ENCODE peak calls at places on chromosome 22, in six cellular contexts. V is heart left ventricle, N is IMR-90, W is K562, P is tibial nerve, H is transverse colon. R is an unnamed sample.

GRCh38 chr22:17981497-17981896 is 42.9 kb downstream of the MICAL3 start:
- DNase-seq in V (no peak), N (no peak), W (no peak), P (no peak), H (no peak), R (no peak)

GRCh38 chr22:50105529-50106100 is 15.8 kb downstream of the MOV10L1 start:
- DNase-seq in V (no peak), N (peak; percentile 64), W (peak; percentile 38), P (no peak), H (no peak), R (peak; percentile 48)

GRCh38 chr22:37244114-37244921 is at the start of gene RAC2:
- DNase-seq in V (peak; percentile 77), N (peak; percentile 57), W (peak; percentile 77), P (no peak), H (peak; percentile 92), R (peak; percentile 58)

GRCh38 chr22:50085211-50085999 is at the start of gene MLC1:
- DNase-seq in V (no peak), N (peak; percentile 25), W (peak; percentile 51), P (no peak), H (no peak), R (peak; percentile 28)

GRCh38 chr22:42642801-42643631 is 2.6 kb upstream of the ATP5MGL start:
- DNase-seq in V (no peak), N (no peak), W (peak; percentile 33), P (no peak), H (no peak), R (no peak)

GRCh38 chr22:39225591-39225990 is 19.2 kb downstream of the PDGFB start:
- DNase-seq in V (no peak), N (no peak), W (no peak), P (no peak), H (no peak), R (no peak)

GRCh38 chr22:42770941-42771647 is 50.4 kb upstream of the A4GALT start:
- DNase-seq in V (no peak), N (no peak), W (no peak), P (no peak), H (no peak), R (no peak)

GRCh38 chr22:36415415-36416168 is 27.8 kb upstream of the MYH9 start:
- DNase-seq in V (no peak), N (no peak), W (no peak), P (no peak), H (no peak), R (no peak)

GRCh38 chr22:17368727-17369552 is at the start of gene CECR2:
- DNase-seq in V (peak; percentile 58), N (no peak), W (peak; percentile 61), P (no peak), H (peak; percentile 21), R (no peak)

GRCh38 chr22:27133951-27134664 is 476.7 kb downstream of the MIAT start:
- DNase-seq in V (no peak), N (peak; percentile 86), W (peak; percentile 47), P (no peak), H (peak; percentile 21), R (peak; percentile 91)

GRCh38 chr22:37544955-37545702 is 15.2 kb upstream of the CDC42EP1 start:
- DNase-seq in V (peak; percentile 78), N (peak; percentile 58), W (peak; percentile 72), P (no peak), H (peak; percentile 88), R (peak; percentile 70)

GRCh38 chr22:22704156-22704946 is 59.9 kb downstream of the GGTLC2 start:
- DNase-seq in V (no peak), N (no peak), W (no peak), P (no peak), H (no peak), R (no peak)

GRCh38 chr22:23786261-23786710 is 480 bp upstream of the SMARCB1 start:
- DNase-seq in V (no peak), N (no peak), W (no peak), P (no peak), H (no peak), R (peak; percentile 17)

GRCh38 chr22:38353142-38353629 is 36.0 kb upstream of the CSNK1E start:
- DNase-seq in V (peak; percentile 69), N (peak; percentile 27), W (peak; percentile 72), P (peak; percentile 43), H (peak; percentile 77), R (peak; percentile 40)

GRCh38 chr22:39135092-39135896 is 17.2 kb downstream of the CBX7 start:
- DNase-seq in V (peak; percentile 62), N (no peak), W (peak; percentile 71), P (no peak), H (peak; percentile 44), R (no peak)

GRCh38 chr22:48348855-48349254 is 1478.8 kb downstream of the BRD1 start:
- DNase-seq in V (no peak), N (no peak), W (no peak), P (no peak), H (no peak), R (no peak)

GRCh38 chr22:49812838-49813237 is 14.8 kb downstream of the BRD1 start:
- DNase-seq in V (no peak), N (peak; percentile 37), W (no peak), P (no peak), H (no peak), R (peak; percentile 18)

GRCh38 chr22:22548910-22549309 is 10.2 kb downstream of the PRAME start:
- DNase-seq in V (no peak), N (no peak), W (no peak), P (no peak), H (no peak), R (no peak)

GRCh38 chr22:36860821-36861659 is at the start of gene NCF4:
- DNase-seq in V (peak; percentile 66), N (no peak), W (no peak), P (peak; percentile 21), H (peak; percentile 77), R (no peak)

GRCh38 chr22:38222797-38223119 is 21.0 kb downstream of the MAFF start:
- DNase-seq in V (no peak), N (no peak), W (no peak), P (no peak), H (peak; percentile 56), R (no peak)

GRCh38 chr22:33247758-33248157 is 189.6 kb upstream of the SYN3 start:
- DNase-seq in V (no peak), N (no peak), W (no peak), P (no peak), H (no peak), R (peak; percentile 80)

DNA sequence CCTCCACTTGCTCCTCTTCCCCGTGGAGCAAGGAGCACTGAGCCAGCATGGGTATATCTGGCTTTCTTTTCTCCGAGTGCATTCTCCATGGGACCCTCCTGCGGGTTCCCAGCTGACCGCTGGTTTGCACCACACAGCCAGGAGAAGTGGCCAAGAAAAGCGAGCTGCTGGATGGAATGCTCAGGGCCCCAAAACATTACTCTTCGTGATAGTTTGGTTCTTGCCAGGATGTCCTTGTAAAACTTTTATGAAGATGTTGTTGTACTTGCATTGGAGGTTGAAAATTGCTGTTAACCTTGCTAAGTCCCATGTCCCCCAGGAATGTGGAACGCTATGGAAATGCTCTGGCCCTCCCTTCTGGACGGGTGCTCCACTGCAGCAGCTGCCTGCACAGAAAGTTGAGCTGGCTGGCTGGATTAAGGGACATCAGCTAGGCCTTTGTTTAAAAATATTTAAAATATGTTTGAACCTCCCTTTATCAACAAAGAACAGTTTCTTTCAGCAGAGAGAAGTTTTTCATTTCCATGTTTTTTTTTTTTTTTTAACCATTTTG is 68.7 kb downstream of the ZNRF3 start:
- DNase-seq in V (no peak), N (peak; percentile 39), W (no peak), P (no peak), H (peak; percentile 17), R (peak; percentile 77)
- TF ChIP-seq CTCF in V (no peak), N (peak; percentile 32), W (no peak), P (no peak), H (peak; percentile 9), R (peak; percentile 27)

GRCh38 chr22:46583571-46583970 is 36.6 kb upstream of the GRAMD4 start:
- DNase-seq in V (no peak), N (no peak), W (no peak), P (no peak), H (peak; percentile 5), R (no peak)

GRCh38 chr22:46580940-46581579 is 39.1 kb upstream of the GRAMD4 start:
- DNase-seq in V (no peak), N (no peak), W (no peak), P (no peak), H (no peak), R (no peak)

GRCh38 chr22:46582281-46582811 is 37.8 kb upstream of the GRAMD4 start:
- DNase-seq in V (no peak), N (no peak), W (no peak), P (no peak), H (peak; percentile 81), R (no peak)

GRCh38 chr22:46579751-46580449 is 40.3 kb upstream of the GRAMD4 start:
- DNase-seq in V (no peak), N (no peak), W (no peak), P (no peak), H (no peak), R (no peak)

DNA sequence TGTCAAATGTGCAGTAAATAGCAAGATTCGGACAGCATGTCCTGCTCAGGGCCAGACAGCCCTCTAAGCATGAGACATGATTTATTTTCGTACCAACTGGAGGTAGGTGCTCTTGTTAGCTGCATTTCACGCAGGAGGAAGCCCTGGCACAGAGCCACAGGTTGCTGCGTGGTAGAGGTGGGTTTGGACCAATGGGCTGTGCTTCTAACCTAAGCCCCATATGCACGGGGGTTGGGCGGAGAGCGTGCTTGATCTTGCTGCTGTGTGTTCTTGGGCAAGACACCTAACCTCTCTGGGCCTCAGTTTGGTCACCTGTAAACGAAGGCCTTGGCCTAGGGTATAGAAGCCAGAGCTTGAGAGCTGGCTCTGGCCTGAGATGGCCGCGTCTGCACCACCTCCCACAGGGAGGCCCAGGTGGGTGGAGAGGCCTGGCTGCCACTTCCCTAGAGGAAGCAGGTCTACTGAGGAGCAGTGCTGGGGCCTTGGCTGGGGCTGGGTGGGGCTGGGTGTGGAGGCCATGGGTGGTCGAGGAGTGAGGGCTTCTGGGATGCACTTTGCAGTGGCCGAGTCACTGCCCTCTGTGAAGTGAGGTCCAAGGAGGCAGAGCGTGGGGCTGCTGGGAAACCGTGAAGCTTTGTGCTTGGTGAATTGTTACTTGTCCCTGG is 38.5 kb upstream of the GRAMD4 start:
- DNase-seq in V (no peak), N (no peak), W (no peak), P (no peak), H (peak; percentile 59), R (no peak)
- H3K4me3 ChIP-seq in V (no peak overlapping the region), N (no peak overlapping the region), W (no peak overlapping the region), P (no peak overlapping the region), H (no peak overlapping the region), R (no peak overlapping the region)

DNA sequence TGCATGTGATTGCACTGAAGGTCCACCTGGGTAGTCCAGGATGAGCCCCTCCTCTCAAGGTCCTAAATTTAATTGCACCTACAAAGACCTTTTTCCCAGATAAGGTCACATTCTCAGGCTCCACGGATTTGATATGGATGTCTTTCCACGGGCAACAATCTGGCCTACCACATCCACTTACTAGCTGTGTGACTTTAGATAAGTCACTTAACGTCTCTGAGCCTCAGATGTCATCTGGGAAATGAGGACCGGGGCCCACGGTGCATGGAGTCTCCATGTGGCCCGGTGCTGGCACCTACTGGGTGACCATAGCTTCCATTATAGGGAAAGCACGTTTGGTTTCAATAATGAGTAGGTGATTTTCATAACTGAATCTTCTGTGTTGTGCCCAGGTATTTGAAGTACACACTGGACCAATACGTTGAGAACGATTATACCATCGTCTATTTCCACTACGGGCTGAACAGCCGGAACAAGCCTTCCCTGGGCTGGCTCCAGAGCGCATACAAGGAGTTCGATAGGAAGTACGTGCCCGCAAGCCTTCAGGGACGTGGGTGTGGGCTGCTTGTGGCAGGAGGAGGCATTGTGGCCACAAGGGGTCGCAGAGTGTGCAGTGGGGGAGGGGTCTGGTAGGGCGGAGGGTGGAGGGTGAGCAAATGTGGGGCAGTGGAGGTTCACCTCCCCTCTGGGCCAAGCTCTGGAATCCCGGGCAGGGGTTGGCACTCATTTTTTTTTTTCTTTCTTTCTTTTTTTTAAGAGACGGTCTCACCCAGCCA is 55.7 kb downstream of the ARHGAP8 start:
- DNase-seq in V (no peak), N (no peak), W (peak; percentile 43), P (no peak), H (no peak), R (no peak)
- TF ChIP-seq CTCF in V (no peak), N (peak; percentile 21), W (peak; percentile 47), P (no peak), H (no peak), R (peak; percentile 15)

GRCh38 chr22:20438678-20439492 is 1.3 kb upstream of the SCARF2 start:
- DNase-seq in V (no peak), N (no peak), W (peak; percentile 86), P (no peak), H (no peak), R (no peak)
- H3K4me3 ChIP-seq in V (peak overlapping the region; percentile 81), N (peak overlapping the region; percentile 90), W (no peak overlapping the region), P (peak overlapping the region; percentile 56), H (no peak overlapping the region), R (peak overlapping the region; percentile 91)

R was measured in fibroblast of the aortic adventitia.